ENCODE peak calls at places on chromosomes 4 and X, in five cellular contexts. One of them, this sample, is unnamed.

GRCh38 chr4:148786699-148787098 is 344.5 kb upstream of the NR3C2 start:
- DNase-seq in endothelial cell: no peak
- DNase-seq in gastrocnemius medialis: no peak
- DNase-seq in CD4-positive, alpha-beta T cell: no peak
- DNase-seq in GM13977: no peak
- DNase-seq in this sample: no peak

GRCh38 chr4:67933755-67934154 is 29.5 kb downstream of the TMPRSS11A start:
- DNase-seq in GM13977: no peak
- DNase-seq in endothelial cell: no peak
- DNase-seq in gastrocnemius medialis: no peak
- DNase-seq in CD4-positive, alpha-beta T cell: no peak
- DNase-seq in this sample: no peak

GRCh38 chrX:31132803-31133202 is 61.0 kb upstream of the FTHL17 start:
- DNase-seq in CD4-positive, alpha-beta T cell: no peak
- DNase-seq in endothelial cell: no peak
- DNase-seq in gastrocnemius medialis: no peak
- DNase-seq in GM13977: no peak
- DNase-seq in this sample: no peak

GRCh38 chr4:143375326-143376073 is 38.8 kb downstream of the GAB1 start:
- DNase-seq in gastrocnemius medialis: peak
- DNase-seq in CD4-positive, alpha-beta T cell: no peak
- DNase-seq in GM13977: no peak
- DNase-seq in endothelial cell: peak
- DNase-seq in this sample: no peak

GRCh38 chr4:89995824-89996223 is 101.2 kb downstream of the MMRN1 start:
- DNase-seq in CD4-positive, alpha-beta T cell: no peak
- DNase-seq in GM13977: no peak
- DNase-seq in gastrocnemius medialis: no peak
- DNase-seq in endothelial cell: no peak
- DNase-seq in this sample: no peak

GRCh38 chrX:48996969-48997368 is 5.1 kb downstream of the GRIPAP1 start:
- DNase-seq in gastrocnemius medialis: no peak
- DNase-seq in CD4-positive, alpha-beta T cell: no peak
- DNase-seq in endothelial cell: peak
- DNase-seq in GM13977: no peak
- DNase-seq in this sample: no peak

GRCh38 chr4:105637409-105638258 is 70.9 kb downstream of the INTS12 start:
- DNase-seq in endothelial cell: no peak
- DNase-seq in GM13977: no peak
- DNase-seq in CD4-positive, alpha-beta T cell: no peak
- DNase-seq in gastrocnemius medialis: peak
- DNase-seq in this sample: no peak

GRCh38 chr4:104128850-104129213 is 365.9 kb downstream of the CXXC4 start:
- DNase-seq in GM13977: no peak
- DNase-seq in CD4-positive, alpha-beta T cell: no peak
- DNase-seq in endothelial cell: no peak
- DNase-seq in gastrocnemius medialis: no peak
- DNase-seq in this sample: no peak

GRCh38 chr4:56976878-56977320 is 507 bp downstream of the NOA1 start:
- DNase-seq in endothelial cell: no peak
- DNase-seq in gastrocnemius medialis: peak
- DNase-seq in CD4-positive, alpha-beta T cell: peak
- DNase-seq in GM13977: peak
- DNase-seq in this sample: no peak

GRCh38 chr4:1204828-1205591 is 32.6 kb upstream of the SPON2 start:
- DNase-seq in CD4-positive, alpha-beta T cell: no peak
- DNase-seq in endothelial cell: peak
- DNase-seq in gastrocnemius medialis: peak
- DNase-seq in GM13977: no peak
- DNase-seq in this sample: no peak

GRCh38 chrX:123648028-123648810 is 84.6 kb downstream of the THOC2 start:
- DNase-seq in endothelial cell: peak
- DNase-seq in CD4-positive, alpha-beta T cell: no peak
- DNase-seq in gastrocnemius medialis: no peak
- DNase-seq in GM13977: no peak
- DNase-seq in this sample: no peak

GRCh38 chr4:37101686-37102085 is 142.9 kb upstream of the NWD2 start:
- DNase-seq in GM13977: no peak
- DNase-seq in endothelial cell: no peak
- DNase-seq in gastrocnemius medialis: no peak
- DNase-seq in CD4-positive, alpha-beta T cell: no peak
- DNase-seq in this sample: no peak

GRCh38 chr4:82415922-82416365 is 14.3 kb downstream of the HNRNPDL start:
- DNase-seq in gastrocnemius medialis: no peak
- DNase-seq in CD4-positive, alpha-beta T cell: no peak
- DNase-seq in GM13977: no peak
- DNase-seq in endothelial cell: no peak
- DNase-seq in this sample: no peak

GRCh38 chr4:118335316-118335715 is 17.5 kb downstream of the PRSS12 start:
- DNase-seq in gastrocnemius medialis: no peak
- DNase-seq in GM13977: no peak
- DNase-seq in CD4-positive, alpha-beta T cell: no peak
- DNase-seq in endothelial cell: no peak
- DNase-seq in this sample: no peak

GRCh38 chrX:107025538-107025937 is 25.5 kb upstream of the MORC4 start:
- DNase-seq in endothelial cell: peak
- DNase-seq in gastrocnemius medialis: no peak
- DNase-seq in CD4-positive, alpha-beta T cell: no peak
- DNase-seq in GM13977: peak
- DNase-seq in this sample: no peak

GRCh38 chr4:751676-752075 is 46.0 kb downstream of the PCGF3 start:
- DNase-seq in endothelial cell: no peak
- DNase-seq in GM13977: no peak
- DNase-seq in gastrocnemius medialis: no peak
- DNase-seq in CD4-positive, alpha-beta T cell: no peak
- DNase-seq in this sample: no peak

GRCh38 chrX:43734444-43734843 is 78.3 kb downstream of the MAOA start:
- DNase-seq in GM13977: no peak
- DNase-seq in endothelial cell: no peak
- DNase-seq in gastrocnemius medialis: no peak
- DNase-seq in CD4-positive, alpha-beta T cell: no peak
- DNase-seq in this sample: no peak

GRCh38 chr4:3045500-3045850 is 28.9 kb downstream of the HTT-AS start:
- DNase-seq in CD4-positive, alpha-beta T cell: peak
- DNase-seq in gastrocnemius medialis: peak
- DNase-seq in endothelial cell: no peak
- DNase-seq in GM13977: no peak
- DNase-seq in this sample: no peak
- TF ChIP-seq CTCF in CD4-positive, alpha-beta T cell: no peak
- TF ChIP-seq CTCF in gastrocnemius medialis: no peak
- TF ChIP-seq CTCF in endothelial cell: no peak
- TF ChIP-seq CTCF in GM13977: no peak
- TF ChIP-seq CTCF in this sample: no peak

GRCh38 chr4:88818650-88819470 is 121.2 kb upstream of the NAP1L5 start:
- DNase-seq in gastrocnemius medialis: peak
- DNase-seq in GM13977: peak
- DNase-seq in CD4-positive, alpha-beta T cell: peak
- DNase-seq in endothelial cell: peak
- DNase-seq in this sample: no peak
- TF ChIP-seq CTCF in gastrocnemius medialis: peak
- TF ChIP-seq CTCF in GM13977: peak
- TF ChIP-seq CTCF in CD4-positive, alpha-beta T cell: peak
- TF ChIP-seq CTCF in endothelial cell: no peak
- TF ChIP-seq CTCF in this sample: peak

DNA sequence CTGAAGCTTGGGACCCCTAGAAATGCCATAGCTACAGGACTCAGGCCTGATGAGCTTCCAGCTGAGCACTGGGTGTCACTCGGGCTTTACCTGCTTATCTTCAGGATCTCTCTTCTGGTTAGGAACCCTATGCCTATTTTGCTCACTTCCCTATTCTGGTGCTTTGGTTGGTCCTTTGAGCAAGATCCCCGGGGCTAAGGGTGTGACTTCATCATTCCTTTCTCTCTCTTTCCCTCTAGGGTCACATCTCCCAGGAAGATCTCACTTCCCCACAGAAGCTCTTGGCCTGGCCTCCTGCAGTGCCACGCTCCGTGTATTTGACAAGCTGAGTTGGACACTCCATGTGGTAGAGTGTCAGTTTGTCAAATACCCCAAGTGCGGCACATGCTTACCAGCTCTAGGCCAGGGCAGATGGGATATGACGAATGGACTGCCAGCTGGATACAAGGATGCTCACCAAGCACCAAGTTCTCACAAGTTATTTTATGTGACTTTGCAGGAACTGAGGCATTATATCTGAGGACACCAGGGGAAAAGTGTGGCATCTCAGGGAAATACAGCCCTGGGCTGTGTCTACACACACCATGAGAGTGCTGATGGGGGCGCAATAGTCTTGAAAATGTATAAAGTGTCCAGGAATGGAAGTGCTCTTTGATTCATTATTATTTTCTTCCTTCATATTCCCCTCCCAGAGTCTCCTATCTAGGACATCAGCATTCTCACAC is 21.1 kb downstream of the VSIG4 start:
- DNase-seq in GM13977: no peak
- DNase-seq in gastrocnemius medialis: no peak
- DNase-seq in endothelial cell: no peak
- DNase-seq in CD4-positive, alpha-beta T cell: no peak
- DNase-seq in this sample: no peak
- TF ChIP-seq CTCF in GM13977: peak
- TF ChIP-seq CTCF in gastrocnemius medialis: no peak
- TF ChIP-seq CTCF in endothelial cell: no peak
- TF ChIP-seq CTCF in CD4-positive, alpha-beta T cell: no peak
- TF ChIP-seq CTCF in this sample: no peak

DNA sequence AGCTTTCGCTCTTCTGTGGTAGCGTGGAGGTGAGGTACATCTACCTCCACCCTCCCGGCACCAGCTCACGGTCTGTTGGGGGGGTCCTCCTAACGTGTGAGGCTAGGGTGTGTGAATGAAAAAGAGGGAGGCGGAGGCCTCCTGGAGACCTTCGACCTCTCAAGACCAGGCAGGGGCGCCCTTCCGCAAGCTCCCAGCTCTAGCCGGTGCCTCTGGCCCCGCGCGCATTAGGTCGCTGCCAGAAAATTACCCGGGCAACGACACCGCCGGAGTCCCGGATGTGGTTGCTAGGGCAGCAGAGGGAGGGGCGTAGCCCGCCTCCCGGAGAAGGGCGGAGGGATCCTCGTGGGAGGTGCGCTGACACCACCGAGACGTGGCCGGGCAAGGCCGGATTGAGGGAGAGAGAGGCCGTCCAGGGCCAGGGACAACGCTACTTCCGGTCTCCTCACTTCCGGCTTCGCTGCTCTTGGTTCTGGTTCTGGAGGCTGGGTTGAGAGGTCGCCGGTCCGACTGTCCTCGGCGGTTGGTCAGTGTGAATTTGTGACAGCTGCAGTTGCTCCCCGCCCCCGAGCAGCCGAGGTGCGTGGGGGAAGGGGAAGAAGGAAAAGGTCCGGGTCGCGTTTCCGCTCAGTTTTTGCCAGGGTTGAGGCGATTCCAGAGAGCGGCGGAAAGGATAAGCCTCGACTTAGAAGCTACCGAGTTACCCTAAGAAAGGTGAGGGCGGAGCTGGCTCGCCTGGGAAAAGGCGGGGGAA is at the start of the genes ARFIP1 and TIGD4:
- DNase-seq in CD4-positive, alpha-beta T cell: peak
- DNase-seq in gastrocnemius medialis: peak
- DNase-seq in GM13977: peak
- DNase-seq in endothelial cell: peak
- DNase-seq in this sample: peak
- TF ChIP-seq CTCF in CD4-positive, alpha-beta T cell: no peak
- TF ChIP-seq CTCF in gastrocnemius medialis: no peak
- TF ChIP-seq CTCF in GM13977: peak
- TF ChIP-seq CTCF in endothelial cell: no peak
- TF ChIP-seq CTCF in this sample: peak